ENCODE peak calls at places on chromosomes 1 and 21, in nine cellular contexts. One of them, this sample, is unnamed.

GRCh38 chr1:153361129-153362109 is 3.8 kb downstream of the S100A9 start:
- DNase-seq in lower lobe of right lung: no peak
- DNase-seq in cardiac muscle cell: peak; percentile 76
- DNase-seq in testis: no peak
- DNase-seq in BE2C: no peak
- DNase-seq in A549: no peak
- DNase-seq in adrenal gland: peak; percentile 33
- DNase-seq in tibial artery: no peak
- DNase-seq in stomach: no peak
- DNase-seq in this sample: no peak

GRCh38 chr1:31181515-31182343 is 58.0 kb downstream of the NKAIN1 start:
- DNase-seq in stomach: peak; percentile 36
- DNase-seq in adrenal gland: peak; percentile 83
- DNase-seq in BE2C: peak; percentile 66
- DNase-seq in tibial artery: peak; percentile 23
- DNase-seq in lower lobe of right lung: peak; percentile 57
- DNase-seq in cardiac muscle cell: peak; percentile 61
- DNase-seq in testis: peak; percentile 59
- DNase-seq in A549: peak; percentile 46
- DNase-seq in this sample: peak; percentile 79

GRCh38 chr1:117780981-117781475 is 148.4 kb downstream of the GDAP2 start:
- DNase-seq in stomach: no peak
- DNase-seq in A549: no peak
- DNase-seq in lower lobe of right lung: no peak
- DNase-seq in cardiac muscle cell: no peak
- DNase-seq in testis: no peak
- DNase-seq in tibial artery: no peak
- DNase-seq in adrenal gland: no peak
- DNase-seq in BE2C: peak; percentile 66
- DNase-seq in this sample: no peak

GRCh38 chr21:29130234-29130993 is at the start of gene MAP3K7CL:
- DNase-seq in tibial artery: peak; percentile 67
- DNase-seq in adrenal gland: peak; percentile 81
- DNase-seq in stomach: no peak
- DNase-seq in A549: no peak
- DNase-seq in cardiac muscle cell: no peak
- DNase-seq in BE2C: no peak
- DNase-seq in lower lobe of right lung: no peak
- DNase-seq in testis: no peak
- DNase-seq in this sample: peak; percentile 87

GRCh38 chr1:204523605-204524215 is 7.5 kb downstream of the MDM4 start:
- DNase-seq in adrenal gland: no peak
- DNase-seq in lower lobe of right lung: no peak
- DNase-seq in tibial artery: no peak
- DNase-seq in A549: no peak
- DNase-seq in stomach: no peak
- DNase-seq in cardiac muscle cell: no peak
- DNase-seq in testis: no peak
- DNase-seq in BE2C: no peak
- DNase-seq in this sample: no peak

GRCh38 chr1:203200916-203201315 is 14.4 kb upstream of the CHI3L1 start:
- DNase-seq in testis: no peak
- DNase-seq in adrenal gland: no peak
- DNase-seq in A549: no peak
- DNase-seq in lower lobe of right lung: no peak
- DNase-seq in BE2C: no peak
- DNase-seq in stomach: peak; percentile 5
- DNase-seq in tibial artery: no peak
- DNase-seq in cardiac muscle cell: no peak
- DNase-seq in this sample: no peak

GRCh38 chr1:165883056-165883455 is 55.6 kb downstream of the UCK2 start:
- DNase-seq in stomach: no peak
- DNase-seq in adrenal gland: no peak
- DNase-seq in lower lobe of right lung: no peak
- DNase-seq in BE2C: no peak
- DNase-seq in testis: no peak
- DNase-seq in A549: no peak
- DNase-seq in tibial artery: no peak
- DNase-seq in cardiac muscle cell: no peak
- DNase-seq in this sample: no peak

GRCh38 chr1:159144571-159144970 is 26.8 kb upstream of the CADM3 start:
- DNase-seq in testis: no peak
- DNase-seq in A549: no peak
- DNase-seq in lower lobe of right lung: no peak
- DNase-seq in stomach: no peak
- DNase-seq in tibial artery: no peak
- DNase-seq in adrenal gland: no peak
- DNase-seq in cardiac muscle cell: no peak
- DNase-seq in BE2C: no peak
- DNase-seq in this sample: no peak

GRCh38 chr1:48943826-48944225 is 167.1 kb upstream of the BEND5 start:
- DNase-seq in adrenal gland: no peak
- DNase-seq in A549: no peak
- DNase-seq in lower lobe of right lung: no peak
- DNase-seq in tibial artery: no peak
- DNase-seq in BE2C: no peak
- DNase-seq in stomach: no peak
- DNase-seq in cardiac muscle cell: no peak
- DNase-seq in testis: no peak
- DNase-seq in this sample: no peak

GRCh38 chr21:45818904-45819285 is 162.7 kb upstream of the COL6A1 start:
- DNase-seq in stomach: no peak
- DNase-seq in testis: no peak
- DNase-seq in tibial artery: no peak
- DNase-seq in cardiac muscle cell: no peak
- DNase-seq in lower lobe of right lung: no peak
- DNase-seq in A549: peak; percentile 21
- DNase-seq in BE2C: no peak
- DNase-seq in adrenal gland: no peak
- DNase-seq in this sample: no peak

GRCh38 chr1:66381626-66382275 is 152.2 kb upstream of the SGIP1 start:
- DNase-seq in tibial artery: no peak
- DNase-seq in testis: no peak
- DNase-seq in cardiac muscle cell: no peak
- DNase-seq in lower lobe of right lung: no peak
- DNase-seq in BE2C: no peak
- DNase-seq in stomach: no peak
- DNase-seq in adrenal gland: no peak
- DNase-seq in A549: no peak
- DNase-seq in this sample: no peak

GRCh38 chr1:66383168-66383567 is 150.8 kb upstream of the SGIP1 start:
- DNase-seq in adrenal gland: no peak
- DNase-seq in tibial artery: no peak
- DNase-seq in testis: no peak
- DNase-seq in cardiac muscle cell: no peak
- DNase-seq in lower lobe of right lung: no peak
- DNase-seq in A549: no peak
- DNase-seq in BE2C: no peak
- DNase-seq in stomach: no peak
- DNase-seq in this sample: no peak

GRCh38 chr1:66383602-66384001 is 150.4 kb upstream of the SGIP1 start:
- DNase-seq in lower lobe of right lung: no peak
- DNase-seq in BE2C: no peak
- DNase-seq in tibial artery: no peak
- DNase-seq in testis: no peak
- DNase-seq in cardiac muscle cell: no peak
- DNase-seq in stomach: no peak
- DNase-seq in adrenal gland: no peak
- DNase-seq in A549: no peak
- DNase-seq in this sample: no peak

GRCh38 chr1:66384258-66384657 is 149.7 kb upstream of the SGIP1 start:
- DNase-seq in stomach: no peak
- DNase-seq in cardiac muscle cell: no peak
- DNase-seq in testis: no peak
- DNase-seq in A549: no peak
- DNase-seq in adrenal gland: no peak
- DNase-seq in tibial artery: no peak
- DNase-seq in lower lobe of right lung: no peak
- DNase-seq in BE2C: no peak
- DNase-seq in this sample: no peak

DNA sequence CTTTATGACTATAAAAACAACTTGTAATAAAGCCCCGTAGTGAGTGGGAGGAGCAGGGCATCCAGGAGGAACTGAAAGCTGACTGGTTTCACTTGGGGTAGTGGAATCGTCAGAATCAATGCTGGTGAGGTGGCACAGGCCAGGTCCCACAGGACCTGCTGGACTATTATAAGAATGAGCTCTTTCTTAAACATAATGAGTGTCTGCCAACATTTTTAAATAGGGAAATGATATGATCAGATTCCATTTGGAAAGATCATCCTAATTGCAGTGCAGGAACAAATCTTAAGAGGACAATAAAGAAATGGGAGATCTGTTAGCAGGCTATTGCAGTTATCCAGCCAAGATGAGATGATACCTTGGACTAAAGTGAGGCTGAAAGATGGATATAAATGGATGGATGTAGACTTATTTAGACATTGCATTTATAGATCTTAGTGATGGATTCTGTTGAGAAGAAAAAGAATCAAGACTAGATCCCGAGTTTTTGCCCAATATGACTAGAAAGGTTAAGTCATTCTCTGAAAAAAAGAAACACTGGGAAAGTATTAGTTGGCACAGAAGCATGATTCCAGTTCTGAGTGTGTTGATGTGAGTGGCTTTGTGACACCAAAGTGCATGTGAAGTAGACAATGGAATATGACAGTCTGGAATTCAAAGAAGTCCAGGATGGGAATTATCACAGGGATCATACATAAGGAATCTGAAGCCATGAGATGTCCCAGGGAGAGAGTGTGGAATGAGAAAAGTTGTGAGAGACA is 153.3 kb upstream of the SGIP1 start:
- DNase-seq in tibial artery: no peak
- DNase-seq in adrenal gland: no peak
- DNase-seq in cardiac muscle cell: no peak
- DNase-seq in BE2C: no peak
- DNase-seq in stomach: peak; percentile 32
- DNase-seq in A549: no peak
- DNase-seq in lower lobe of right lung: no peak
- DNase-seq in testis: no peak
- DNase-seq in this sample: no peak
- H3K4me3 ChIP-seq in tibial artery: no peak overlapping the region
- H3K4me3 ChIP-seq in adrenal gland: no peak overlapping the region
- H3K4me3 ChIP-seq in cardiac muscle cell: no peak overlapping the region
- H3K4me3 ChIP-seq in BE2C: no peak overlapping the region
- H3K4me3 ChIP-seq in stomach: no peak overlapping the region
- H3K4me3 ChIP-seq in A549: no peak overlapping the region
- H3K4me3 ChIP-seq in lower lobe of right lung: no peak overlapping the region
- H3K4me3 ChIP-seq in testis: no peak overlapping the region
- H3K4me3 ChIP-seq in this sample: no peak overlapping the region

DNA sequence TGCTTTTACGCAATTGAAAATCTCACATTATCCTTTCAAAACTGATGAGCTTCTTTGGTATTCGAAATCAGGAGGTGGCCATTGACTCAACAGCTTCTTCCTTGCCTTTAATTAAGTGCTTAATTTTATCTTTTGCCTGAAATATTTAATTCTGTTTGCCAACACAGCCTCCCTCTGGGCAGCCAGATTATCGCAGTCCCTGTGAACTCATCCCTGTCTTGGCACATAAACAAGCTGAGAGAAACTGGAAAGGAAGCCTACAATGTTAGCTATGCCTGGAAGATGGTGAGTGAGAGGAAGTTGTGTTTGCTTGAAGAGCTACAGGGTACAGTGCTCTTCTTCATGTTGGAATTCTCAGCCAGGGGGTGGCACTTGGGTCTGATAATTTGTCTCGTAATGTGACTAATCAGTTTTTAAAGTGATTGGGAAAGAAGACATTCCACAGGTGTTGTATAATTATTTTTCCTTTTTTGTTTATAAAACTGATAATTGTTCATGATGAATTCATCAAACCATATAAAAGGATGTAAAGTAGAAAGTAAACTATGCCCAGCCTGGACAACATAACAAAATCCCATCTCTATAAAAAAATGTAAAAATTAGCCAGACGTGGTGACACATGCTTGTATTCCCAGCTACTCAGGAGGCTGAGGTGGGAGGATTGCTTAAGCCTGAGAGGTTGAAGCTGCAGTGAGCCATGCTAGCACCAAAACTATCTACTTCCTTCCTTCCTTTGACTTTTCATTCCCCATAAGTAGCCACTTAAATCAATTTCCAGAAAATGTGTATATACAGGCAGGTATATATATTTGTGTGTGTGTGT is 90.1 kb upstream of the RAVER2 start:
- DNase-seq in lower lobe of right lung: no peak
- DNase-seq in tibial artery: no peak
- DNase-seq in testis: peak; percentile 28
- DNase-seq in adrenal gland: no peak
- DNase-seq in stomach: no peak
- DNase-seq in A549: no peak
- DNase-seq in cardiac muscle cell: no peak
- DNase-seq in BE2C: no peak
- DNase-seq in this sample: no peak
- TF ChIP-seq CTCF in lower lobe of right lung: no peak
- TF ChIP-seq CTCF in tibial artery: no peak
- TF ChIP-seq CTCF in testis: peak; percentile 17
- TF ChIP-seq CTCF in adrenal gland: no peak
- TF ChIP-seq CTCF in stomach: no peak
- TF ChIP-seq CTCF in A549: no peak
- TF ChIP-seq CTCF in cardiac muscle cell: peak; percentile 17
- TF ChIP-seq CTCF in BE2C: no peak
- TF ChIP-seq CTCF in this sample: peak; percentile 25

DNA sequence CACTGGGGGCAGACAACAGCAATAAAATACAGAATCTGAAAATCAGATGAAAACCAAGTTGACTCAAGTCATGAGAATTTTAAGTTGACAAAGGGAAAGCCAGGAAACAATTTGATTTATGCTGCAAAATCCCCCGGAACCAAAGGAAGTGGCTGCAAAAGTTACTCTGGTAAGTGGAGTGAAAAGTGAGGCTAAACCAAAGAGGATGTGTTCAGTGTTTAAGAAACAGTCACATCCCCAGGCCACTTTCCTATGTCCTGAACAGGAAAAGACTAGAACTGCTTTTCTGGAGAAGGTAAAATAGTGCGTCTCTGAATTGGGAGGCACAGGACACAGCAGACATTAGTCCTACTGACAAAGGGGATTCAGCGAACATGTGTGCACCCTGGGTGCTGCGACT is 5.9 kb downstream of the TARBP1 start:
- DNase-seq in cardiac muscle cell: no peak
- DNase-seq in A549: no peak
- DNase-seq in stomach: no peak
- DNase-seq in lower lobe of right lung: no peak
- DNase-seq in testis: no peak
- DNase-seq in tibial artery: no peak
- DNase-seq in adrenal gland: no peak
- DNase-seq in BE2C: no peak
- DNase-seq in this sample: no peak
- H3K4me1 ChIP-seq in cardiac muscle cell: peaks cover 6% of the 10 kb centered on the region
- H3K4me1 ChIP-seq in A549: peaks cover 23% of the 10 kb centered on the region
- H3K4me1 ChIP-seq in stomach: peaks cover 8% of the 10 kb centered on the region
- H3K4me1 ChIP-seq in lower lobe of right lung: peaks cover 15% of the 10 kb centered on the region
- H3K4me1 ChIP-seq in testis: peaks cover 7% of the 10 kb centered on the region
- H3K4me1 ChIP-seq in tibial artery: peaks cover 4% of the 10 kb centered on the region
- H3K4me1 ChIP-seq in adrenal gland: peaks cover 20% of the 10 kb centered on the region
- H3K4me1 ChIP-seq in BE2C: no peaks in the 10 kb centered on the region
- H3K4me1 ChIP-seq in this sample: no peaks in the 10 kb centered on the region

DNA sequence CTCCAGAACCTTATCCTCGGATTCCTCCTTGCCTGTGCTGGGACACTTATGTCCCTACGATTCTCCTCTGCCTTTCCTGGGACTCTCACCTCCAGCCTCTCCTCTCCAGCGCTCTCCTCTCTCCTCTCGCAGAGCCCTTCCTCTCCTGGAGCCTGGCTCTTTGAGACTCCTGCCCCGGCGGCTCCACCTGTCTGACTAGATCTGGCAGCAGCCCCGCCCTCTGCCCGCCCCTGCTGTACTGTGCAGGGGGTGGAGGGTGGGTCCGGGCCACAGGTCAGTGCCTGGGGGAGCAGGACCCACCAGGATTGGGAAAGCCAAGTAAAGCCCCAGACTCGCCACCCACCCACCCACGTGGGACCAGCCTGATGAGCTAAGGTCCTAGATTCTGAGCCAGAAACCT is 1.6 kb downstream of the ELOVL1 start:
- DNase-seq in testis: no peak
- DNase-seq in cardiac muscle cell: no peak
- DNase-seq in stomach: peak; percentile 84
- DNase-seq in A549: no peak
- DNase-seq in lower lobe of right lung: peak; percentile 72
- DNase-seq in adrenal gland: peak; percentile 51
- DNase-seq in tibial artery: peak; percentile 24
- DNase-seq in BE2C: no peak
- DNase-seq in this sample: peak; percentile 85
- H3K4me3 ChIP-seq in testis: no peak overlapping the region
- H3K4me3 ChIP-seq in cardiac muscle cell: no peak overlapping the region
- H3K4me3 ChIP-seq in stomach: peak overlapping the region; percentile 81
- H3K4me3 ChIP-seq in A549: peak overlapping the region; percentile 90
- H3K4me3 ChIP-seq in lower lobe of right lung: peak overlapping the region; percentile 87
- H3K4me3 ChIP-seq in adrenal gland: no peak overlapping the region
- H3K4me3 ChIP-seq in tibial artery: peak overlapping the region; percentile 96
- H3K4me3 ChIP-seq in BE2C: no peak overlapping the region
- H3K4me3 ChIP-seq in this sample: no peak overlapping the region

This sample was measured in kidney.